ENCODE peak calls at places on chromosomes 13 and 19, in eight cellular contexts. G is CD4-positive, alpha-beta T cell; C is esophagus squamous epithelium; R is HEK293T; D is sciatic nerve; F is iris pigment epithelial cell; W is nephron progenitor cell; Z is left ventricle myocardium inferior. S is an unnamed sample.

GRCh38 chr19:50414850-50415660 is 3.7 kb upstream of the SPIB start:
- DNase-seq in D (peak), G (peak), C (no peak), R (peak), Z (peak), W (peak), F (peak), S (peak)

GRCh38 chr19:778910-779653 is 18.2 kb upstream of the PTBP1 start:
- DNase-seq in Z (no peak), W (no peak), G (no peak), D (no peak), C (no peak), F (peak), R (no peak), S (no peak)

GRCh38 chr13:54676526-54677113 is 1648.0 kb downstream of the OLFM4 start:
- DNase-seq in D (no peak), R (no peak), F (no peak), W (no peak), G (no peak), Z (no peak), C (no peak), S (no peak)

GRCh38 chr19:44660081-44660480 is 11.2 kb upstream of the CEACAM19 start:
- DNase-seq in Z (no peak), R (no peak), C (no peak), F (no peak), D (no peak), G (no peak), W (no peak), S (no peak)

GRCh38 chr19:3983936-3984583 is 1.2 kb downstream of the EEF2 start:
- DNase-seq in W (peak), Z (no peak), F (peak), C (no peak), G (no peak), D (no peak), R (no peak), S (no peak)

GRCh38 chr19:38046254-38047047 is 139.4 kb downstream of the SIPA1L3 start:
- DNase-seq in W (no peak), G (no peak), Z (no peak), C (no peak), R (no peak), D (no peak), F (no peak), S (no peak)

GRCh38 chr13:53953205-53953604 is 924.6 kb downstream of the OLFM4 start:
- DNase-seq in C (no peak), F (no peak), D (no peak), W (no peak), Z (no peak), G (no peak), R (no peak), S (no peak)

GRCh38 chr19:55391191-55391670 is 5.5 kb downstream of the RPL28 start:
- DNase-seq in D (no peak), F (no peak), W (no peak), R (no peak), G (no peak), Z (no peak), C (no peak), S (no peak)

GRCh38 chr13:36919833-36920611 is at the start of gene SMAD9:
- DNase-seq in R (peak), W (peak), C (no peak), Z (peak), G (no peak), F (peak), D (peak), S (peak)

GRCh38 chr19:46727036-46727501 is 10.2 kb upstream of the PRKD2 start:
- DNase-seq in F (no peak), W (no peak), G (no peak), C (no peak), R (no peak), D (peak), Z (no peak), S (no peak)

GRCh38 chr13:113968463-113969310 is 5.2 kb downstream of the C13orf46 start:
- DNase-seq in W (no peak), Z (peak), F (no peak), D (peak), R (no peak), G (no peak), C (no peak), S (no peak)

GRCh38 chr19:10817291-10818038 is 18.5 kb downstream of the TMED1 start:
- DNase-seq in C (no peak), Z (no peak), F (peak), G (no peak), W (no peak), D (peak), R (no peak), S (no peak)

GRCh38 chr19:19120308-19121156 is 17.7 kb downstream of the TMEM161A start:
- DNase-seq in D (peak), W (peak), Z (no peak), C (no peak), G (no peak), R (peak), F (peak), S (peak)

GRCh38 chr19:16892438-16892837 is 3.6 kb downstream of the F2RL3 start:
- DNase-seq in D (no peak), C (no peak), G (no peak), W (no peak), R (no peak), Z (no peak), F (no peak), S (no peak)

GRCh38 chr13:75876371-75877050 is 240.4 kb downstream of the LMO7 start:
- DNase-seq in C (no peak), F (peak), R (peak), Z (peak), W (peak), G (peak), D (peak), S (peak)

GRCh38 chr13:112447306-112447705 is 71.2 kb downstream of the SPACA7 start:
- DNase-seq in C (no peak), D (no peak), Z (no peak), W (no peak), R (no peak), F (no peak), G (no peak), S (no peak)

GRCh38 chr13:26619321-26619720 is 61.8 kb downstream of the WASF3 start:
- DNase-seq in W (no peak), D (no peak), C (no peak), R (no peak), G (no peak), F (peak), Z (no peak), S (no peak)

S was measured in neural crest cell.